ENCODE peak calls at places on chromosome 15, in ten cellular contexts. A is T-cell; S is naive thymus-derived CD4-positive, alpha-beta T cell; J is RPMI7951; I is ecto neural progenitor cell; C is activated T-cell treated with anti-CD3 and anti-CD28 coated beads for 1 hour; E is stimulated activated CD4-positive, alpha-beta T cell treated with anti-CD3 and anti-CD28 coated beads, Interleukin-4, amount 100 ng/mL, for 48 hours; K is AG09319; V is activated gamma-delta T cell treated with Interleukin-2 at 50 U/mL for 16 hours; D is NCI-H1048. Z is an unnamed sample.

GRCh38 chr15:77040673-77041072 is 30.2 kb downstream of the TSPAN3 start:
- DNase-seq in A (no peak), S (no peak), J (no peak), I (no peak), C (no peak), E (no peak), K (no peak), V (no peak), D (no peak), Z (no peak)

GRCh38 chr15:39188930-39189329 is 391.9 kb upstream of the THBS1 start:
- DNase-seq in A (no peak), S (no peak), J (peak; percentile 99), I (no peak), C (no peak), E (no peak), K (no peak), V (no peak), D (no peak), Z (no peak)

GRCh38 chr15:67884514-67885225 is 44.8 kb upstream of the RNU6-1 start:
- DNase-seq in A (peak; percentile 11), S (peak; percentile 40), J (peak; percentile 72), I (peak; percentile 85), C (peak; percentile 44), E (peak; percentile 25), K (peak; percentile 7), V (peak; percentile 25), D (peak; percentile 24), Z (peak; percentile 93)

GRCh38 chr15:63077952-63078351 is 35.4 kb downstream of the TPM1 start:
- DNase-seq in A (no peak), S (no peak), J (no peak), I (no peak), C (no peak), E (no peak), K (no peak), V (no peak), D (peak; percentile 64), Z (no peak)

GRCh38 chr15:51924146-51925068 is 47.2 kb downstream of the LEO1 start:
- DNase-seq in A (no peak), S (no peak), J (no peak), I (peak; percentile 61), C (no peak), E (no peak), K (no peak), V (no peak), D (no peak), Z (no peak)

GRCh38 chr15:100050877-100051786 is 290.6 kb downstream of the ADAMTS17 start:
- DNase-seq in A (no peak), S (no peak), J (no peak), I (no peak), C (no peak), E (no peak), K (no peak), V (no peak), D (no peak), Z (peak; percentile 55)

GRCh38 chr15:48017747-48018146 is 103.0 kb upstream of the SLC24A5 start:
- DNase-seq in A (no peak), S (no peak), J (no peak), I (no peak), C (no peak), E (no peak), K (no peak), V (no peak), D (no peak), Z (no peak)

GRCh38 chr15:70267879-70268278 is 170.2 kb upstream of the TLE3 start:
- DNase-seq in A (no peak), S (no peak), J (peak; percentile 68), I (no peak), C (no peak), E (no peak), K (no peak), V (no peak), D (no peak), Z (no peak)

GRCh38 chr15:65326109-65326508 is 21.6 kb downstream of the RNU5B-1 start:
- DNase-seq in A (no peak), S (no peak), J (peak; percentile 14), I (peak; percentile 67), C (no peak), E (no peak), K (no peak), V (no peak), D (no peak), Z (no peak)

GRCh38 chr15:57640935-57641682 is 49.4 kb downstream of the MYZAP start:
- DNase-seq in A (no peak), S (peak; percentile 36), J (peak; percentile 45), I (no peak), C (no peak), E (no peak), K (peak; percentile 3), V (no peak), D (no peak), Z (peak; percentile 86)